ENCODE peak calls at places on chromosomes 5 and 9, in four cellular contexts. K is foreskin melanocyte, P is cardiac septum, N is RCC 7860. J is an unnamed sample.

GRCh38 chr5:102807878-102808502 is 52.9 kb downstream of the PAM start:
- DNase-seq in K (no peak), P (no peak), N (peak; percentile 75), J (peak; percentile 29)

GRCh38 chr9:83596899-83597504 is 25.9 kb upstream of the IDNK start:
- DNase-seq in K (no peak), P (no peak), N (no peak), J (peak; percentile 19)

GRCh38 chr9:126377521-126377920 is 50.9 kb downstream of the MVB12B start:
- DNase-seq in K (no peak), P (no peak), N (no peak), J (no peak)

GRCh38 chr5:50889790-50890189 is 223.4 kb downstream of the PARP8 start:
- DNase-seq in K (peak; percentile 13), P (no peak), N (no peak), J (no peak)

GRCh38 chr9:88076286-88077070 is 61.8 kb downstream of the SPATA31C2 start:
- DNase-seq in K (peak; percentile 48), P (peak; percentile 80), N (peak; percentile 90), J (peak; percentile 89)

GRCh38 chr5:140630296-140630695 is 2.7 kb downstream of the CD14 start:
- DNase-seq in K (peak; percentile 76), P (no peak), N (no peak), J (no peak)

GRCh38 chr9:78782858-78783257 is 485.9 kb downstream of the PSAT1 start:
- DNase-seq in K (no peak), P (no peak), N (no peak), J (no peak)

GRCh38 chr9:16442622-16443021 is 427.8 kb downstream of the BNC2 start:
- DNase-seq in K (no peak), P (no peak), N (peak; percentile 51), J (no peak)

GRCh38 chr5:156893517-156893916 is 43.4 kb downstream of the PPP1R2B start:
- DNase-seq in K (no peak), P (no peak), N (no peak), J (no peak)